ENCODE peak calls at places on chromosomes 2 and 18, in six cellular contexts. A is CD4-positive, CD25-positive, alpha-beta regulatory T cell; K is HCT116; O is upper lobe of left lung; U is left lung; R is ovary. H is an unnamed sample. For H3K36me3, the result is how much of the 10 kb centered on the place peaks cover.

GRCh38 chr18:48270929-48271328 is 138.3 kb downstream of the ZBTB7C start:
- DNase-seq in U (no peak), K (no peak), R (no peak), A (no peak), O (no peak), H (no peak)

GRCh38 chr2:11788725-11789124 is 42.3 kb downstream of the LPIN1 start:
- DNase-seq in R (no peak), U (no peak), K (no peak), O (no peak), A (no peak), H (no peak)

GRCh38 chr2:56018202-56018601 is 94.6 kb upstream of the EFEMP1 start:
- DNase-seq in A (no peak), U (no peak), O (no peak), R (no peak), K (no peak), H (no peak)

GRCh38 chr2:207166039-207166348 is 246 bp upstream of the KLF7 start:
- DNase-seq in A (peak), R (peak), K (peak), U (peak), O (peak), H (peak)

GRCh38 chr18:3238742-3239141 is 8.9 kb upstream of the MYL12A start:
- DNase-seq in O (no peak), A (no peak), U (no peak), R (no peak), K (no peak), H (no peak)

GRCh38 chr2:11659866-11660265 is 10.1 kb downstream of the NTSR2 start:
- DNase-seq in K (no peak), O (no peak), R (no peak), A (no peak), U (no peak), H (no peak)

GRCh38 chr18:9898792-9899549 is 13.2 kb downstream of the TXNDC2 start:
- DNase-seq in U (no peak), R (no peak), K (peak), A (no peak), O (no peak), H (no peak)

GRCh38 chr18:48676756-48677368 is 138.0 kb downstream of the CTIF start:
- DNase-seq in O (peak), A (peak), R (peak), K (no peak), U (peak), H (no peak)

GRCh38 chr2:37648316-37649011 is 23.0 kb downstream of the CDC42EP3 start:
- DNase-seq in A (peak), K (no peak), R (no peak), U (peak), O (peak), H (peak)

GRCh38 chr2:54208364-54209240 is 47.4 kb downstream of the TSPYL6 start:
- DNase-seq in U (no peak), K (no peak), A (no peak), O (no peak), R (no peak), H (no peak)

GRCh38 chr18:11955299-11956029 is 25.8 kb upstream of the IMPA2 start:
- DNase-seq in A (no peak), O (peak), R (no peak), K (no peak), U (peak), H (no peak)

GRCh38 chr2:151826737-151827157 is 1.5 kb downstream of the ARL5A start:
- DNase-seq in A (no peak), O (no peak), R (no peak), K (no peak), U (no peak), H (no peak)

GRCh38 chr2:141041281-141041680 is 1089.5 kb downstream of the LRP1B start:
- DNase-seq in O (no peak), R (no peak), A (no peak), K (no peak), U (no peak), H (no peak)

GRCh38 chr18:28175930-28176673 is 828 bp downstream of the CDH2 start:
- DNase-seq in K (no peak), O (no peak), A (no peak), U (no peak), R (peak), H (no peak)

GRCh38 chr2:240512109-240512485 is 45.7 kb downstream of the ANKMY1 start:
- DNase-seq in A (no peak), K (no peak), O (peak), R (no peak), U (no peak), H (no peak)

DNA sequence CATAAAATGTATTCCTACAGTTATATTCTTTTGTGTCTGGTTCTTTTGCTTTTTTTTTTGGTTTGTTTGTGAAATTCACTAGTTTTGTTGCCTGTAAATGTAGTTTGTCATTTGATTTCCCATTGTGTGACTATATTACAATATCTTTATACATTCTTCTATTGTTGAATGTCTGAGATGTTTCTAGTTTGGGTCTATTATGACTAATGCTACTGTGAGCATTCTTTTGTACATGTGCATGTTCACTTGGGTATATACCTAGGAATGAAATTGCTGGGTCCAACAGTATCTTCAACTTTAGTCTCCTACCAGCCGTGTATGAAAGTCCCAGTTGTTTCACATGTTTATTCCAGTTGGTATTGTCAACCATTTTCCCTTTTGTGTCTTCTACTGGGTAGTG is 112.7 kb upstream of the RBMS1 start:
- DNase-seq in R (no peak), K (no peak), O (no peak), A (no peak), U (no peak), H (no peak)
- H3K36me3 ChIP-seq in R (under half), K (under half), O (under half), A (under half), U (under half), H (under half)

DNA sequence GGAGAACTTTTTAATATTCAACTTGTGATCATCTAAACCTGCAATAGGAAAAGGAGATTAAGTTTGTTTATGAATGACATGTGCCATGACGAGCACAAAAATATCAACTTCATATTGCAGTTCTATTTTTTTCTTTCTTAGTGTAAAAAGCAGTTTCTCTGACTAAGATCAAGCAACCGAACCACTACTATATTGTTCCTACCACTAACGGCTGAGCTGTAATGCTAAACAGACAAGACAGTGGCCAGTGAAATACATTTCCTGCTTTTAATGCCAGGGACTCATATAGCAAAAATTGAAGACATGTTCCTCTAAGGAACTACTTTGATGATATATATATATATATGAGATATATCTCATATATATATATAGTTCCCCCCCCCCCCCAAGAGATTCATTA is 1705.6 kb upstream of the TMEFF2 start:
- DNase-seq in K (no peak), A (no peak), U (no peak), O (no peak), R (no peak), H (no peak)
- H3K36me3 ChIP-seq in K (under half), A (under half), U (under half), O (under half), R (under half), H (under half)

GRCh38 chr18:42030586-42031182 is 75.7 kb downstream of the PIK3C3 start:
- DNase-seq in O (no peak), R (no peak), K (no peak), A (no peak), U (no peak), H (no peak)
- H3K36me3 ChIP-seq in O (under half), R (under half), K (under half), A (half or more), U (half or more), H (half or more)

GRCh38 chr2:148752977-148753376 is 108.4 kb downstream of the EPC2 start:
- DNase-seq in U (no peak), O (no peak), K (no peak), A (no peak), R (no peak), H (no peak)
- H3K36me3 ChIP-seq in U (under half), O (under half), K (under half), A (under half), R (under half), H (under half)

GRCh38 chr2:216450346-216450745 is 38.1 kb downstream of the SMARCAL1 start:
- DNase-seq in O (no peak), K (no peak), A (no peak), U (no peak), R (no peak), H (no peak)
- H3K36me3 ChIP-seq in O (under half), K (under half), A (half or more), U (half or more), R (under half), H (under half)

GRCh38 chr18:45863469-45863868 is 38.0 kb downstream of the SIGLEC15 start:
- DNase-seq in A (no peak), R (no peak), O (no peak), K (no peak), U (no peak), H (no peak)
- H3K36me3 ChIP-seq in A (half or more), R (under half), O (under half), K (under half), U (half or more), H (under half)

GRCh38 chr2:96354492-96354891 is 18.9 kb downstream of the NCAPH start:
- DNase-seq in A (no peak), K (no peak), U (no peak), R (no peak), O (no peak), H (no peak)
- H3K36me3 ChIP-seq in A (under half), K (under half), U (under half), R (under half), O (under half), H (under half)

GRCh38 chr2:109463891-109464290 is 149.9 kb downstream of the SEPTIN10 start:
- DNase-seq in K (no peak), A (no peak), R (no peak), U (no peak), O (no peak), H (no peak)

GRCh38 chr2:109468893-109469292 is 144.9 kb downstream of the SEPTIN10 start:
- DNase-seq in K (no peak), U (peak), R (peak), O (no peak), A (no peak), H (no peak)

GRCh38 chr2:109466674-109467575 is 146.8 kb downstream of the SEPTIN10 start:
- DNase-seq in O (no peak), R (no peak), U (peak), K (no peak), A (no peak), H (no peak)

GRCh38 chr2:109470121-109470921 is 143.4 kb downstream of the SEPTIN10 start:
- DNase-seq in O (no peak), A (no peak), U (no peak), R (no peak), K (peak), H (no peak)

GRCh38 chr2:109467701-109468100 is 146.1 kb downstream of the SEPTIN10 start:
- DNase-seq in K (no peak), A (no peak), O (no peak), R (no peak), U (peak), H (no peak)
- H3K36me3 ChIP-seq in K (under half), A (under half), O (under half), R (under half), U (under half), H (under half)